ENCODE peak calls at places on chromosome 20, in seven cellular contexts. H is GM23248, A is hepatocyte, M is GM23338, K is MM.1S, Y is HCT116, J is PC-3. N is an unnamed sample. For H3K9me2, the result is how much of the 10 kb centered on the place peaks cover.

GRCh38 chr20:32509639-32510066 is 75.5 kb downstream of the NOL4L start:
- DNase-seq in H (no peak), A (no peak), M (no peak), K (peak), Y (no peak), J (peak), N (peak)

GRCh38 chr20:9460518-9460917 is 53.9 kb upstream of the LAMP5 start:
- DNase-seq in H (peak), A (no peak), M (no peak), K (peak), Y (no peak), J (peak), N (no peak)

GRCh38 chr20:1375515-1375914 is 17.3 kb downstream of the FKBP1A start:
- DNase-seq in H (peak), A (no peak), M (no peak), K (no peak), Y (no peak), J (peak), N (no peak)

GRCh38 chr20:45358282-45359068 is 4.5 kb upstream of the SYS1 start:
- DNase-seq in H (peak), A (no peak), M (no peak), K (no peak), Y (no peak), J (no peak), N (no peak)

GRCh38 chr20:49811825-49812462 is 684 bp upstream of the SLC9A8 start:
- DNase-seq in H (peak), A (peak), M (no peak), K (no peak), Y (no peak), J (no peak), N (peak)

GRCh38 chr20:52425253-52425652 is 233.7 kb upstream of the ZFP64 start:
- DNase-seq in H (peak), A (peak), M (no peak), K (no peak), Y (no peak), J (no peak), N (no peak)

GRCh38 chr20:7855545-7855944 is 84.7 kb downstream of the HAO1 start:
- DNase-seq in H (peak), A (no peak), M (no peak), K (no peak), Y (no peak), J (peak), N (no peak)

GRCh38 chr20:20535051-20535450 is 167.1 kb downstream of the INSM1 start:
- DNase-seq in H (no peak), A (no peak), M (no peak), K (no peak), Y (no peak), J (no peak), N (no peak)

GRCh38 chr20:20710847-20711315 is 1.6 kb downstream of the RALGAPA2 start:
- DNase-seq in H (no peak), A (peak), M (no peak), K (no peak), Y (no peak), J (peak), N (no peak)

GRCh38 chr20:1448081-1448627 is 18.5 kb downstream of the NSFL1C start:
- DNase-seq in H (no peak), A (no peak), M (no peak), K (no peak), Y (no peak), J (no peak), N (no peak)

GRCh38 chr20:49384437-49385434 is 97.7 kb downstream of the KCNB1 start:
- DNase-seq in H (peak), A (peak), M (peak), K (peak), Y (peak), J (peak), N (peak)

GRCh38 chr20:48002517-48002970 is 217.3 kb upstream of the SULF2 start:
- DNase-seq in H (no peak), A (no peak), M (no peak), K (peak), Y (no peak), J (no peak), N (no peak)

GRCh38 chr20:58471161-58471834 is 43.9 kb downstream of the APCDD1L start:
- DNase-seq in H (peak), A (peak), M (no peak), K (no peak), Y (no peak), J (no peak), N (peak)

GRCh38 chr20:50987493-50988210 is 29.0 kb downstream of the MOCS3 start:
- DNase-seq in H (peak), A (peak), M (peak), K (peak), Y (peak), J (peak), N (peak)

GRCh38 chr20:10662661-10663458 is 10.9 kb downstream of the JAG1 start:
- DNase-seq in H (no peak), A (no peak), M (no peak), K (no peak), Y (no peak), J (no peak), N (no peak)
- H3K9me2 ChIP-seq in H (under half), A (under half), M (under half), K (under half), Y (under half), J (under half), N (under half)

GRCh38 chr20:63265891-63266515 is 6.6 kb upstream of the ARFGAP1 start:
- DNase-seq in H (peak), A (no peak), M (no peak), K (no peak), Y (no peak), J (no peak), N (no peak)
- H3K9me2 ChIP-seq in H (under half), A (under half), M (under half), K (under half), Y (under half), J (under half), N (under half)

DNA sequence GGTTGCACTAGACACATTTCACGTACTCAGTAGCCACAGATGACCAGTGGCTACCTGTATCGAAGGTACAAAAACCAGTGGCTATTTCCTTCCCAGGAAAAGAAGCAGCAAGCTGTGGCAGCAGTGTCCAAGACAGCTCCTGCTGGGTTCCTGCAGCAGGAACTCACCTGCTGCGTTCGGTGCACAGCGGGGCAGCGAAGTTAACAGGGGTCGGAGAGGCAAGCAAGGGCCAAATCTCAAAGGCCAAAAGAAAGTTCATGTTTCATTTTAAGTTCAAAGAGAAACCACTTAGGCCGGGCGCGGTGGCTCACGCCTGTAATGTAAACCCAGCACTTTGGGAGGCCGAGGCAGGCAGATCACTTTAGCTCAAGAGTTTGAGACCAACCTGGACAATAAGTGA is 26.9 kb downstream of the ASIP start:
- DNase-seq in H (no peak), A (no peak), M (no peak), K (no peak), Y (no peak), J (no peak), N (no peak)
- H3K9me2 ChIP-seq in H (under half), A (under half), M (under half), K (under half), Y (under half), J (under half), N (under half)

GRCh38 chr20:56875052-56875663 is 246.1 kb downstream of the TFAP2C start:
- DNase-seq in H (peak), A (peak), M (no peak), K (peak), Y (peak), J (peak), N (no peak)

GRCh38 chr20:56875803-56876202 is 246.7 kb downstream of the TFAP2C start:
- DNase-seq in H (no peak), A (no peak), M (no peak), K (no peak), Y (no peak), J (no peak), N (no peak)

GRCh38 chr20:56872620-56873458 is 243.7 kb downstream of the TFAP2C start:
- DNase-seq in H (peak), A (no peak), M (no peak), K (no peak), Y (no peak), J (peak), N (no peak)

GRCh38 chr20:56871691-56872090 is 242.6 kb downstream of the TFAP2C start:
- DNase-seq in H (no peak), A (no peak), M (no peak), K (no peak), Y (no peak), J (no peak), N (no peak)

GRCh38 chr20:56873836-56874235 is 244.7 kb downstream of the TFAP2C start:
- DNase-seq in H (no peak), A (no peak), M (no peak), K (no peak), Y (no peak), J (no peak), N (no peak)
- H3K9me2 ChIP-seq in H (under half), A (under half), M (under half), K (under half), Y (under half), J (under half), N (under half)

GRCh38 chr20:6123650-6124014 is 802 bp upstream of the FERMT1 start:
- DNase-seq in H (no peak), A (no peak), M (peak), K (no peak), Y (no peak), J (no peak), N (no peak)

GRCh38 chr20:6130045-6130444 is 7.2 kb upstream of the FERMT1 start:
- DNase-seq in H (no peak), A (no peak), M (no peak), K (no peak), Y (no peak), J (no peak), N (no peak)

GRCh38 chr20:6122873-6123649 is at the start of gene FERMT1:
- DNase-seq in H (peak), A (peak), M (peak), K (peak), Y (peak), J (peak), N (peak)

GRCh38 chr20:6127825-6128224 is 5.0 kb upstream of the FERMT1 start:
- DNase-seq in H (no peak), A (no peak), M (no peak), K (no peak), Y (no peak), J (no peak), N (no peak)

GRCh38 chr20:6126846-6127245 is 4.0 kb upstream of the FERMT1 start:
- DNase-seq in H (no peak), A (no peak), M (no peak), K (no peak), Y (no peak), J (no peak), N (no peak)
- H3K9me2 ChIP-seq in H (under half), A (under half), M (under half), K (under half), Y (under half), J (under half), N (under half)